ENCODE peak calls at places on chromosomes 12 and 14, in seven cellular contexts. One of them, this sample, is unnamed.

GRCh38 chr14:57871487-57872080 is 5.7 kb upstream of the SLC35F4 start:
- DNase-seq in mesothelial cell of epicardium: no peak
- DNase-seq in pancreas: no peak
- DNase-seq in CD8-positive, alpha-beta T cell: no peak
- DNase-seq in GM10248: peak; percentile 25
- DNase-seq in fibroblast of the aortic adventitia: peak; percentile 74
- DNase-seq in GM13976: peak; percentile 18
- DNase-seq in this sample: no peak

GRCh38 chr12:69689638-69690037 is 9.5 kb downstream of the BEST3 start:
- DNase-seq in CD8-positive, alpha-beta T cell: no peak
- DNase-seq in fibroblast of the aortic adventitia: no peak
- DNase-seq in GM13976: no peak
- DNase-seq in pancreas: no peak
- DNase-seq in mesothelial cell of epicardium: no peak
- DNase-seq in GM10248: no peak
- DNase-seq in this sample: no peak

GRCh38 chr12:113222730-113223531 is 1.7 kb downstream of the TPCN1 start:
- DNase-seq in mesothelial cell of epicardium: no peak
- DNase-seq in GM10248: no peak
- DNase-seq in CD8-positive, alpha-beta T cell: no peak
- DNase-seq in fibroblast of the aortic adventitia: peak; percentile 88
- DNase-seq in GM13976: no peak
- DNase-seq in pancreas: peak; percentile 88
- DNase-seq in this sample: peak; percentile 68

GRCh38 chr14:51398898-51399297 is 158.9 kb downstream of the TMX1 start:
- DNase-seq in GM13976: no peak
- DNase-seq in CD8-positive, alpha-beta T cell: no peak
- DNase-seq in pancreas: no peak
- DNase-seq in fibroblast of the aortic adventitia: peak; percentile 95
- DNase-seq in mesothelial cell of epicardium: no peak
- DNase-seq in GM10248: no peak
- DNase-seq in this sample: no peak

GRCh38 chr12:15936751-15937150 is 25.6 kb downstream of the DERA start:
- DNase-seq in GM13976: no peak
- DNase-seq in fibroblast of the aortic adventitia: no peak
- DNase-seq in CD8-positive, alpha-beta T cell: no peak
- DNase-seq in mesothelial cell of epicardium: no peak
- DNase-seq in GM10248: no peak
- DNase-seq in pancreas: no peak
- DNase-seq in this sample: no peak

GRCh38 chr12:67469666-67470065 is 178.9 kb upstream of the DYRK2 start:
- DNase-seq in pancreas: no peak
- DNase-seq in mesothelial cell of epicardium: no peak
- DNase-seq in CD8-positive, alpha-beta T cell: peak; percentile 42
- DNase-seq in fibroblast of the aortic adventitia: no peak
- DNase-seq in GM10248: no peak
- DNase-seq in GM13976: no peak
- DNase-seq in this sample: no peak

GRCh38 chr14:65044596-65044959 is 57.7 kb downstream of the MAX start:
- DNase-seq in mesothelial cell of epicardium: no peak
- DNase-seq in GM13976: no peak
- DNase-seq in pancreas: no peak
- DNase-seq in fibroblast of the aortic adventitia: no peak
- DNase-seq in CD8-positive, alpha-beta T cell: no peak
- DNase-seq in GM10248: no peak
- DNase-seq in this sample: no peak

GRCh38 chr12:103852498-103852992 is 11.5 kb upstream of the NT5DC3 start:
- DNase-seq in CD8-positive, alpha-beta T cell: no peak
- DNase-seq in fibroblast of the aortic adventitia: no peak
- DNase-seq in GM13976: no peak
- DNase-seq in GM10248: no peak
- DNase-seq in mesothelial cell of epicardium: no peak
- DNase-seq in pancreas: peak; percentile 49
- DNase-seq in this sample: no peak

GRCh38 chr12:123270380-123271181 is 1.1 kb downstream of the CDK2AP1 start:
- DNase-seq in mesothelial cell of epicardium: no peak
- DNase-seq in pancreas: no peak
- DNase-seq in GM10248: peak; percentile 38
- DNase-seq in CD8-positive, alpha-beta T cell: peak; percentile 25
- DNase-seq in GM13976: peak; percentile 34
- DNase-seq in fibroblast of the aortic adventitia: peak; percentile 27
- DNase-seq in this sample: no peak

GRCh38 chr14:96352708-96353107 is 10.4 kb downstream of the ATG2B start:
- DNase-seq in mesothelial cell of epicardium: no peak
- DNase-seq in fibroblast of the aortic adventitia: no peak
- DNase-seq in GM10248: no peak
- DNase-seq in pancreas: no peak
- DNase-seq in GM13976: no peak
- DNase-seq in CD8-positive, alpha-beta T cell: no peak
- DNase-seq in this sample: no peak

GRCh38 chr12:39780527-39781446 is 161.2 kb upstream of the ABCD2 start:
- DNase-seq in pancreas: no peak
- DNase-seq in CD8-positive, alpha-beta T cell: no peak
- DNase-seq in GM13976: no peak
- DNase-seq in fibroblast of the aortic adventitia: no peak
- DNase-seq in GM10248: no peak
- DNase-seq in mesothelial cell of epicardium: no peak
- DNase-seq in this sample: no peak

GRCh38 chr14:91205449-91205848 is 39.1 kb downstream of the GPR68 start:
- DNase-seq in CD8-positive, alpha-beta T cell: no peak
- DNase-seq in fibroblast of the aortic adventitia: peak; percentile 24
- DNase-seq in mesothelial cell of epicardium: no peak
- DNase-seq in GM10248: no peak
- DNase-seq in GM13976: no peak
- DNase-seq in pancreas: no peak
- DNase-seq in this sample: no peak

GRCh38 chr14:37417833-37418232 is 177.2 kb downstream of the FOXA1 start:
- DNase-seq in pancreas: no peak
- DNase-seq in GM13976: no peak
- DNase-seq in GM10248: no peak
- DNase-seq in CD8-positive, alpha-beta T cell: no peak
- DNase-seq in mesothelial cell of epicardium: no peak
- DNase-seq in fibroblast of the aortic adventitia: no peak
- DNase-seq in this sample: no peak

GRCh38 chr14:101028971-101029667 is 125.6 kb upstream of the RTL1 start:
- DNase-seq in mesothelial cell of epicardium: no peak
- DNase-seq in GM13976: no peak
- DNase-seq in fibroblast of the aortic adventitia: no peak
- DNase-seq in GM10248: no peak
- DNase-seq in pancreas: no peak
- DNase-seq in CD8-positive, alpha-beta T cell: no peak
- DNase-seq in this sample: no peak

GRCh38 chr14:97776890-97777564 is 979.8 kb downstream of the VRK1 start:
- DNase-seq in pancreas: no peak
- DNase-seq in CD8-positive, alpha-beta T cell: no peak
- DNase-seq in GM13976: no peak
- DNase-seq in mesothelial cell of epicardium: no peak
- DNase-seq in GM10248: no peak
- DNase-seq in fibroblast of the aortic adventitia: no peak
- DNase-seq in this sample: no peak

GRCh38 chr14:104446611-104447010 is 133.0 kb upstream of the C14orf180 start:
- DNase-seq in pancreas: no peak
- DNase-seq in CD8-positive, alpha-beta T cell: no peak
- DNase-seq in fibroblast of the aortic adventitia: no peak
- DNase-seq in mesothelial cell of epicardium: no peak
- DNase-seq in GM13976: no peak
- DNase-seq in GM10248: no peak
- DNase-seq in this sample: peak; percentile 7

DNA sequence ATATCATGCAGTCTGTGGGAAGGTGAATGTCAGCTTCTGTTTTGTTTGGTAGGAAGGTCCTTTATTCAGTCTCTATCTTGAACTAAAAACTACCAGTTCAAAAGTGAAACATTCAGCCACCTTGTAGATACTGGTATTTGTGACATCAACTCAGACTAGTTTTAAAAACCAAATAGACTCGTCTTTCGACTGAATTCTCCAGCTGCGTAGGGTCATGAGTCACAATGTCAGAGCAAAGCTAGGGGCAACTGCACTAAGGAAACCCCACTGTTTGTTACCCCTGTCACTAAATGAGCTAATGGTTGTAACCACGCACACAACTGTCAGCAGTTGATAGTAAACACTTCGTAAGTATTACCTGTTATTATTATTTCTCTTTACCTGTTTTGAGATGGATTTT is 144.6 kb downstream of the PRIMA1 start:
- DNase-seq in mesothelial cell of epicardium: no peak
- DNase-seq in GM13976: no peak
- DNase-seq in fibroblast of the aortic adventitia: no peak
- DNase-seq in pancreas: no peak
- DNase-seq in GM10248: no peak
- DNase-seq in CD8-positive, alpha-beta T cell: no peak
- DNase-seq in this sample: no peak
- TF ChIP-seq CTCF in mesothelial cell of epicardium: no peak
- TF ChIP-seq CTCF in GM13976: no peak
- TF ChIP-seq CTCF in fibroblast of the aortic adventitia: no peak
- TF ChIP-seq CTCF in pancreas: no peak
- TF ChIP-seq CTCF in GM10248: no peak
- TF ChIP-seq CTCF in CD8-positive, alpha-beta T cell: no peak
- TF ChIP-seq CTCF in this sample: no peak

DNA sequence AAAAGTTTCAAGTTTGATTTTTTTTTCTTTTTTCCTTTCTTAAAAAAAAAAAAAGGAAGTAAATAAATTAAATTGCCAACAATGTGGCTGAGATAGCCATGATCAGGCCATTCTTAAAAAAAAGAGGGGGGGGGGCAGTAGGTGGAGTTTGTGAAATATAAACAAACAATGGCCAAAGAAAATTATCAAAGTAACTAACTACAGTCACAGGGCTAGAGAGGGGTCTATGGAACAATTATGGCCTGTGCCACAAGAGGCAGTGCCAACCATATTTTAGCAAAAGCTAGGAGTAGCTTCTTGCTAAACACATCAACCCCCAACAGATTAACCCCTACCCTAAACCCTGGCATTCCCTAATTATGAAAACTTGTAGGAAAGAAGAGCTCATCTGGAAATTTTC is 16.2 kb upstream of the SMARCC2 start:
- DNase-seq in pancreas: no peak
- DNase-seq in GM13976: no peak
- DNase-seq in fibroblast of the aortic adventitia: no peak
- DNase-seq in GM10248: no peak
- DNase-seq in mesothelial cell of epicardium: no peak
- DNase-seq in CD8-positive, alpha-beta T cell: no peak
- DNase-seq in this sample: no peak
- TF ChIP-seq CTCF in pancreas: no peak
- TF ChIP-seq CTCF in GM13976: no peak
- TF ChIP-seq CTCF in fibroblast of the aortic adventitia: no peak
- TF ChIP-seq CTCF in GM10248: no peak
- TF ChIP-seq CTCF in mesothelial cell of epicardium: no peak
- TF ChIP-seq CTCF in CD8-positive, alpha-beta T cell: no peak
- TF ChIP-seq CTCF in this sample: no peak

GRCh38 chr12:57889541-57889989 is 43.0 kb upstream of the CTDSP2 start:
- DNase-seq in pancreas: no peak
- DNase-seq in GM10248: no peak
- DNase-seq in mesothelial cell of epicardium: no peak
- DNase-seq in GM13976: no peak
- DNase-seq in fibroblast of the aortic adventitia: peak; percentile 99
- DNase-seq in CD8-positive, alpha-beta T cell: no peak
- DNase-seq in this sample: no peak

GRCh38 chr12:57886590-57887363 is 40.2 kb upstream of the CTDSP2 start:
- DNase-seq in mesothelial cell of epicardium: no peak
- DNase-seq in fibroblast of the aortic adventitia: no peak
- DNase-seq in GM10248: no peak
- DNase-seq in GM13976: no peak
- DNase-seq in CD8-positive, alpha-beta T cell: no peak
- DNase-seq in pancreas: no peak
- DNase-seq in this sample: no peak

GRCh38 chr12:57890191-57891120 is 43.9 kb upstream of the CTDSP2 start:
- DNase-seq in fibroblast of the aortic adventitia: peak; percentile 72
- DNase-seq in pancreas: no peak
- DNase-seq in CD8-positive, alpha-beta T cell: no peak
- DNase-seq in GM13976: no peak
- DNase-seq in mesothelial cell of epicardium: no peak
- DNase-seq in GM10248: no peak
- DNase-seq in this sample: no peak

GRCh38 chr12:57887631-57888406 is 41.3 kb upstream of the CTDSP2 start:
- DNase-seq in GM10248: no peak
- DNase-seq in GM13976: no peak
- DNase-seq in mesothelial cell of epicardium: no peak
- DNase-seq in CD8-positive, alpha-beta T cell: no peak
- DNase-seq in fibroblast of the aortic adventitia: peak; percentile 89
- DNase-seq in pancreas: no peak
- DNase-seq in this sample: no peak

GRCh38 chr12:57888407-57889157 is 42.1 kb upstream of the CTDSP2 start:
- DNase-seq in pancreas: no peak
- DNase-seq in CD8-positive, alpha-beta T cell: no peak
- DNase-seq in mesothelial cell of epicardium: no peak
- DNase-seq in GM10248: no peak
- DNase-seq in GM13976: no peak
- DNase-seq in fibroblast of the aortic adventitia: peak; percentile 76
- DNase-seq in this sample: peak; percentile 66
- TF ChIP-seq CTCF in pancreas: no peak
- TF ChIP-seq CTCF in CD8-positive, alpha-beta T cell: no peak
- TF ChIP-seq CTCF in mesothelial cell of epicardium: no peak
- TF ChIP-seq CTCF in GM10248: no peak
- TF ChIP-seq CTCF in GM13976: no peak
- TF ChIP-seq CTCF in fibroblast of the aortic adventitia: no peak
- TF ChIP-seq CTCF in this sample: no peak

GRCh38 chr14:80924365-80925103 is 17.0 kb downstream of the CEP128 start:
- DNase-seq in CD8-positive, alpha-beta T cell: no peak
- DNase-seq in pancreas: no peak
- DNase-seq in GM10248: no peak
- DNase-seq in GM13976: no peak
- DNase-seq in mesothelial cell of epicardium: no peak
- DNase-seq in fibroblast of the aortic adventitia: no peak
- DNase-seq in this sample: no peak

GRCh38 chr14:80926706-80927384 is 14.7 kb downstream of the CEP128 start:
- DNase-seq in CD8-positive, alpha-beta T cell: no peak
- DNase-seq in fibroblast of the aortic adventitia: peak; percentile 18
- DNase-seq in mesothelial cell of epicardium: no peak
- DNase-seq in pancreas: no peak
- DNase-seq in GM10248: no peak
- DNase-seq in GM13976: no peak
- DNase-seq in this sample: no peak

GRCh38 chr14:80930095-80930494 is 11.4 kb downstream of the CEP128 start:
- DNase-seq in mesothelial cell of epicardium: no peak
- DNase-seq in pancreas: no peak
- DNase-seq in CD8-positive, alpha-beta T cell: no peak
- DNase-seq in GM13976: no peak
- DNase-seq in fibroblast of the aortic adventitia: no peak
- DNase-seq in GM10248: no peak
- DNase-seq in this sample: no peak

GRCh38 chr14:80930836-80931389 is 10.6 kb downstream of the CEP128 start:
- DNase-seq in fibroblast of the aortic adventitia: peak; percentile 62
- DNase-seq in GM10248: peak; percentile 31
- DNase-seq in CD8-positive, alpha-beta T cell: peak; percentile 77
- DNase-seq in pancreas: no peak
- DNase-seq in GM13976: peak; percentile 36
- DNase-seq in mesothelial cell of epicardium: no peak
- DNase-seq in this sample: no peak

DNA sequence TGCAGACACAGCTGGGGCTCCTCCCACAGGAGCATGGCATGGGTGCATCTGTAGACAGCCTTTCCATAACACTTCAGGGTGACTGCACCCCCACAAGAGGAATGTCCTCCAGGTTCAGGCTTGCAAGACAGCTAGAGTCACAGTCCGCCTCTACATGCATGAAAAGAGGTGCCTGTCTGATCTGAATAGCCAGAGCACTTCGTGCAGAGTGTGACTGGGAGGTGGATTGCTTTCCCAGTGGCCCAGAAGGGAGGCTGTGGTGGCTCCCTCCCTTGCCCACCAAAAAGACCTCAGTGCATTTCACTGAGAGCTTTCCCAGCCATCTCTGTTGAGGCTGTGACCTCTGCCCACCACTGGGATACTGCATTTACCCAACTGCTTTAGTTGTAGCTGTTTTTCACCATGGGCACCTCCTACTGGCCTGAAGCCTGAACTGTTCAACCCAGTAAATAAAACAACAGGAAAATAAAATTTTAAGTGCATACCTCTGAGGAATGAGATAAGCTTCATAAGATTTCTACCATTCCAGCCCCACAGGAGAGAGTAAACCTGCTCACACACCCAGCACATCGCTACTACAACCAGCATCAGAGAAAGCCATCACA is 14.1 kb downstream of the CEP128 start:
- DNase-seq in GM10248: no peak
- DNase-seq in mesothelial cell of epicardium: no peak
- DNase-seq in CD8-positive, alpha-beta T cell: no peak
- DNase-seq in GM13976: no peak
- DNase-seq in fibroblast of the aortic adventitia: no peak
- DNase-seq in pancreas: no peak
- DNase-seq in this sample: no peak
- TF ChIP-seq CTCF in GM10248: peak; percentile 13
- TF ChIP-seq CTCF in mesothelial cell of epicardium: no peak
- TF ChIP-seq CTCF in CD8-positive, alpha-beta T cell: no peak
- TF ChIP-seq CTCF in GM13976: no peak
- TF ChIP-seq CTCF in fibroblast of the aortic adventitia: no peak
- TF ChIP-seq CTCF in pancreas: no peak
- TF ChIP-seq CTCF in this sample: no peak